ENCODE peak calls at places on chromosomes 4 and X, in six cellular contexts. E is left ventricle myocardium inferior, U is astrocyte of the spinal cord, Y is OCI-LY7, H is transverse colon, G is neural progenitor cell. N is an unnamed sample.

GRCh38 chrX:20271730-20272129 is 5.0 kb upstream of the RPS6KA3 start:
- DNase-seq in G (no peak), Y (no peak), U (no peak), H (no peak), E (no peak), N (no peak)

GRCh38 chr4:145935253-145936141 is 3.1 kb downstream of the ZNF827 start:
- DNase-seq in H (peak), G (peak), Y (peak), E (peak), U (no peak), N (peak)

GRCh38 chr4:153940916-153941315 is 152.0 kb upstream of the SFRP2 start:
- DNase-seq in E (no peak), U (no peak), H (no peak), Y (no peak), G (peak), N (no peak)

GRCh38 chr4:41541697-41542096 is 3.7 kb downstream of the LIMCH1 start:
- DNase-seq in E (no peak), G (no peak), U (no peak), H (no peak), Y (no peak), N (peak)

GRCh38 chr4:76892001-76892400 is 5.9 kb downstream of the SOWAHB start:
- DNase-seq in E (no peak), H (no peak), U (no peak), G (no peak), Y (no peak), N (no peak)

GRCh38 chrX:129743835-129744234 is 5.1 kb downstream of the XPNPEP2 start:
- DNase-seq in E (no peak), H (no peak), Y (no peak), U (no peak), G (no peak), N (no peak)

GRCh38 chr4:38819569-38819968 is 15.0 kb upstream of the TLR1 start:
- DNase-seq in Y (no peak), U (peak), E (no peak), H (no peak), G (no peak), N (no peak)

GRCh38 chr4:100823066-100823992 is 305.5 kb upstream of the EMCN start:
- DNase-seq in H (no peak), Y (no peak), E (no peak), G (no peak), U (no peak), N (peak)

GRCh38 chr4:126986828-126987227 is 645.9 kb upstream of the INTU start:
- DNase-seq in H (no peak), G (no peak), E (no peak), Y (no peak), U (peak), N (peak)

GRCh38 chr4:37964734-37965457 is 4.7 kb downstream of the PTTG2 start:
- DNase-seq in E (no peak), H (no peak), Y (peak), G (no peak), U (no peak), N (no peak)

GRCh38 chrX:63754860-63755579 is 30.0 kb downstream of the ARHGEF9 start:
- DNase-seq in Y (peak), E (peak), G (peak), U (peak), H (peak), N (peak)

GRCh38 chrX:46444011-46444410 is 101.2 kb downstream of the ZNF674 start:
- DNase-seq in H (no peak), U (peak), G (no peak), Y (no peak), E (no peak), N (peak)

GRCh38 chr4:19927381-19927780 is 324.3 kb upstream of the SLIT2 start:
- DNase-seq in Y (no peak), U (no peak), H (no peak), G (no peak), E (no peak), N (no peak)

GRCh38 chrX:4263005-4263404 is 549.6 kb upstream of the PRKX start:
- DNase-seq in Y (no peak), G (peak), E (no peak), U (no peak), H (no peak), N (peak)

GRCh38 chr4:3766207-3766790 is at the start of gene ADRA2C:
- DNase-seq in U (no peak), Y (no peak), E (no peak), H (no peak), G (peak), N (no peak)

GRCh38 chrX:134990475-134991473 is at the start of gene SMIM10:
- DNase-seq in E (peak), H (peak), G (peak), Y (peak), U (peak), N (peak)

GRCh38 chrX:111615227-111615626 is 65.7 kb upstream of the ALG13 start:
- DNase-seq in H (no peak), U (no peak), E (no peak), Y (no peak), G (peak), N (no peak)

GRCh38 chr4:139599594-139600374 is 43.8 kb upstream of the SETD7 start:
- DNase-seq in Y (no peak), E (no peak), H (no peak), U (peak), G (no peak), N (no peak)

GRCh38 chr4:89823416-89823815 is 13.5 kb downstream of the SNCA start:
- DNase-seq in G (no peak), E (no peak), Y (no peak), U (peak), H (no peak), N (no peak)

GRCh38 chr4:130110189-130110588 is 1014.2 kb downstream of the C4orf33 start:
- DNase-seq in U (no peak), Y (no peak), E (no peak), G (no peak), H (no peak), N (no peak)

GRCh38 chr4:94472056-94472826 is 20.5 kb downstream of the PDLIM5 start:
- DNase-seq in G (no peak), E (no peak), Y (no peak), H (no peak), U (peak), N (peak)

GRCh38 chrX:8743126-8743732 is 11.3 kb upstream of the ANOS1 start:
- DNase-seq in U (no peak), Y (peak), H (peak), G (peak), E (no peak), N (no peak)
- TF ChIP-seq CTCF in U (peak), Y (peak), H (peak), G (peak), E (peak), N (peak)

GRCh38 chrX:40267334-40268118 is 169.8 kb upstream of the BCOR start:
- DNase-seq in Y (peak), H (no peak), E (no peak), U (no peak), G (no peak), N (no peak)
- TF ChIP-seq CTCF in Y (peak), H (no peak), E (no peak), U (no peak), G (no peak), N (no peak)

GRCh38 chr4:10192331-10192730 is 75.7 kb upstream of the WDR1 start:
- DNase-seq in G (peak), U (no peak), Y (no peak), H (no peak), E (no peak), N (no peak)
- TF ChIP-seq CTCF in G (peak), U (no peak), Y (no peak), H (no peak), E (no peak), N (no peak)

GRCh38 chrX:32530802-32531403 is 680.4 kb downstream of the DMD start:
- DNase-seq in H (peak), E (no peak), U (peak), Y (peak), G (peak), N (peak)
- TF ChIP-seq CTCF in H (no peak), E (peak), U (peak), Y (peak), G (peak), N (peak)

GRCh38 chrX:48600226-48600625 is 2.9 kb downstream of the WDR13 start:
- DNase-seq in U (no peak), Y (no peak), E (no peak), H (no peak), G (no peak), N (no peak)

GRCh38 chrX:48601741-48602394 is 4.6 kb downstream of the WDR13 start:
- DNase-seq in E (no peak), Y (no peak), U (no peak), H (no peak), G (no peak), N (no peak)

GRCh38 chrX:48604701-48605100 is 7.4 kb downstream of the WDR13 start:
- DNase-seq in U (no peak), E (no peak), H (no peak), Y (no peak), G (no peak), N (no peak)

GRCh38 chrX:48611703-48612102 is 14.4 kb downstream of the WDR13 start:
- DNase-seq in G (no peak), E (no peak), H (no peak), Y (no peak), U (no peak), N (no peak)

GRCh38 chrX:48606091-48606490 is 8.8 kb downstream of the WDR13 start:
- DNase-seq in E (no peak), Y (no peak), H (no peak), U (no peak), G (no peak), N (no peak)
- TF ChIP-seq CTCF in E (no peak), Y (peak), H (no peak), U (peak), G (peak), N (no peak)

DNA sequence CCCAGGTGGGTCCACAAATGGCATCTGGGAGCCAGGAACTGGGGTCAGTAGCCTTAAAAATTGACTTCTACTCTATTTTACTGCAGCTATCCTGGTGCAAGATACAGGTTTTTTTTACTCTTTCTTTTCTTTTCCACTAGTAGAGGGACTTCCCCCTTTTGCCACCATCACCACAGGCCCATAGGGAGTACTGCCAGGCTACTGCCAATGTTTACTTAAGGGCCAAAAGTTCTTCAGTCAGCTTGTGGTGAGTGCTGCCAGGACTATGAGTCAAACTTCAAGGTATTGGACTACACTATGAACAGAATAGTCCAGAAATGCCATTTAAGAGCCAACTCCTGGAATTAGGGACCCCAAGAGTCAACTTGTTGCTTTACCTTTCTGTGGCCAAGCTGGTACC is 94.7 kb downstream of the EDA2R start:
- DNase-seq in H (no peak), U (no peak), G (no peak), Y (no peak), E (no peak), N (no peak)
- TF ChIP-seq CTCF in H (no peak), U (no peak), G (no peak), Y (no peak), E (no peak), N (no peak)

GRCh38 chr4:664713-665231 is 9.3 kb downstream of the ATP5ME start:
- DNase-seq in E (no peak), H (no peak), Y (no peak), G (no peak), U (no peak), N (no peak)

GRCh38 chr4:663046-663437 is 11.0 kb downstream of the ATP5ME start:
- DNase-seq in G (no peak), Y (no peak), H (no peak), U (no peak), E (no peak), N (no peak)

GRCh38 chr4:661856-662761 is 12.0 kb downstream of the ATP5ME start:
- DNase-seq in Y (no peak), H (peak), E (no peak), G (no peak), U (no peak), N (no peak)

GRCh38 chr4:665381-665750 is 8.7 kb downstream of the ATP5ME start:
- DNase-seq in U (no peak), E (no peak), Y (no peak), G (no peak), H (peak), N (no peak)

DNA sequence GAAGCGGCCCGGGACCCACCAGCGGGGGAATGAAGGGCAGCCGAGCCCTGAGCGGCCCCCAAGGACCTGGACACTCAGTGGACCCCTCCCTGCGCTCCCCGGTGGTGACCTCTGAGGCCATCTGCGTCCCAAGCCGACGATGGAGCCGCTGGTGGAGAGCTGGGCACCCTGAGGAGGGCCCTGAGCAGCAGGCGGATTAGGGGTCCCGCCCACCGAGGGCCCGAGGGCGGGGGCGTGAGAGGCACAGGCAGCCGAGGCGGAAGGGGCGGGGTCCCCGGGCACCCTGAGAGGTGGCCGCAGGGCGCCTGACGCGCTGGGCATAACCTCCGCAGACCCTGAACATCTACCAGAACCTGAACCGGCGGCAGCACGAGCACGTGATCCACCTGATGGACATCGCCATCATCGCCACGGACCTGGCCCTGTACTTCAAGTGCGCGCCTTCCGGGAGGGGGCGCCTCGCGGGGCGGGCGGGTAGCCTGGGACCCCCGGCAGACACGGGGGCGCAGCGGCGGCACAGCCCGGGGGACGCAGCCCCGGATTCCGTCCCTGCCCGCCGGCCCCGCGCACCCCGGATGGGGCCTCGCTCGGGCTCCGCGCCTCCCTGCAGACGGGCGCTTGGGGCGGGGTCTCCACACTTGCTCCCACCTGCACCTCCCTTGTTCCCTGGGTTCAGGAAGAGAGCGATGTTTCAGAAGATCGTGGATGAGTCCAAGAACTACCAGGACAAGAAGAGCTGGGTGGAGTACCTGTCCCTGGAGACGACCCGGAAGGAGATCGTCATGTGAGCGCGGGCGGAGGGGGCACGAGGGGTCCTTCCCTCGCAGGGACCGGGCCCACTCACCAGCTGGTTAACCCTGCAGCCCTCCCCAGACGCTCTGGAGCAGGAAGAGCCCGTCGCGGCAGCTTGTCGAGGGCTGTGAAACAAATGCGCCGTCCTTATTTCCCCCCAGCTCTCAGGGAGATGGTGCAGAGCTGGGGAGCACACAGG is 10.3 kb downstream of the ATP5ME start:
- DNase-seq in H (peak), E (peak), U (no peak), Y (no peak), G (peak), N (no peak)
- TF ChIP-seq CTCF in H (no peak), E (no peak), U (no peak), Y (no peak), G (peak), N (no peak)

GRCh38 chr4:119490335-119490734 is 138.3 kb downstream of the PDE5A start:
- DNase-seq in E (no peak), G (peak), H (peak), Y (peak), U (peak), N (peak)
- TF ChIP-seq CTCF in E (peak), G (peak), H (peak), Y (peak), U (peak), N (peak)

DNA sequence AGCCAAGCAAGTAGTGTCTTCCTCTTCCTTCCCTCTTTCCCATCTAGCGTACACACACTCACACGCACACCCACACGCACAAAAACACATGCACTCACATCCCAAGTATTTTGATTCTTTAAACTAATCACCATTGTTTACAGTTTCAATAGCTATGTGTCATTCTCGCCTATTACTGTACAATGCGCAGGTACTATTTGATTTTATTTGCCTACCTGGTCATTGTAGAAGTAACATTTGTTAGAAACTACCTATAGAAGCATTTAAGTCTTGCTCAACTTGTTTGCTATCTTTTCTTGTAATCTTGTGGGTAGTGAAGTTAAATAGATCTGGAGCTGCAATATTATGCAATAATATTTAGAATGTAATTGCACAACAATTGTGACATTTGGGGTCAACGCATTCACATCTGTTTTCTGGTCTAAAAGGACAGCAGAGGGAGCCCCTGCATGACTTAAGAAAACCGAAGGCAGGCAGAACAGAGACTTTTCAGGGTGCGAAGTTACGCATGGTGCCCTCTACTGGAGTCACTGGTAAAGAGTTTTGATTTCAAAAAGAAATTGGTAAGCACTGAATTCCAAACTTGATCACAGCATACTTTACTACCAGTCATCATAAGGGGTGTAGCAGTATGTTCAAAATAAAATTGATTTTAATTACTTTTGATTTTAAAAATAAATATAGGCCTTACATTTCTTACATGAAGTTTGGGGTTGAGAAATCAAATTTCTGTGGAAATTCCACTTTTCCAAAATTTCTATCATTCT is 503.3 kb upstream of the FAM241A start:
- DNase-seq in H (peak), Y (peak), G (peak), U (peak), E (no peak), N (peak)
- TF ChIP-seq CTCF in H (peak), Y (peak), G (peak), U (peak), E (peak), N (peak)

GRCh38 chr4:116872308-116872707 is 213.1 kb downstream of the TRAM1L1 start:
- DNase-seq in E (no peak), H (no peak), G (no peak), U (no peak), Y (no peak), N (no peak)
- TF ChIP-seq CTCF in E (no peak), H (no peak), G (no peak), U (no peak), Y (no peak), N (no peak)